ENCODE peak calls at places on chromosome 2, in six cellular contexts. F is activated naive CD4-positive, alpha-beta T cell; C is mucosa of descending colon; J is activated gamma-delta T cell treated with Interleukin-2 at 50 U/mL for 16 hours; E is NCI-H1436; T is stimulated activated CD8-positive, alpha-beta memory T cell treated with anti-CD3 and anti-CD28 coated beads, Interleukin-7, amount 100 ng/mL, for 4 hours. A is an unnamed sample.

GRCh38 chr2:113980946-113981345 is 91.1 kb downstream of the ACTR3 start:
- DNase-seq in F (no peak), C (no peak), J (no peak), E (no peak), T (no peak), A (no peak)

GRCh38 chr2:190409616-190410015 is 1.5 kb downstream of the MFSD6 start:
- DNase-seq in F (no peak), C (no peak), J (no peak), E (no peak), T (no peak), A (no peak)

GRCh38 chr2:100198461-100199230 is 56.3 kb upstream of the AFF3 start:
- DNase-seq in F (no peak), C (no peak), J (no peak), E (no peak), T (no peak), A (no peak)

GRCh38 chr2:30243231-30243630 is 11.9 kb downstream of the LBH start:
- DNase-seq in F (no peak), C (no peak), J (no peak), E (no peak), T (no peak), A (no peak)

GRCh38 chr2:148317598-148317997 is 296.7 kb downstream of the MBD5 start:
- DNase-seq in F (no peak), C (no peak), J (no peak), E (no peak), T (no peak), A (no peak)

GRCh38 chr2:56132138-56132537 is 51.7 kb upstream of the CCDC85A start:
- DNase-seq in F (no peak), C (no peak), J (no peak), E (peak; percentile 43), T (no peak), A (no peak)

GRCh38 chr2:113098061-113098460 is 29.3 kb upstream of the IL1RN start:
- DNase-seq in F (no peak), C (no peak), J (no peak), E (no peak), T (no peak), A (no peak)

GRCh38 chr2:226131299-226131784 is 668.3 kb downstream of the IRS1 start:
- DNase-seq in F (no peak), C (no peak), J (no peak), E (no peak), T (no peak), A (no peak)

GRCh38 chr2:236705295-236706114 is 135.9 kb downstream of the ACKR3 start:
- DNase-seq in F (no peak), C (no peak), J (no peak), E (no peak), T (no peak), A (no peak)

GRCh38 chr2:109216332-109216731 is 87.3 kb downstream of the SH3RF3 start:
- DNase-seq in F (no peak), C (peak; percentile 53), J (no peak), E (no peak), T (no peak), A (no peak)

GRCh38 chr2:186486651-186487647 is 889 bp downstream of the ZC3H15 start:
- DNase-seq in F (peak; percentile 15), C (no peak), J (no peak), E (no peak), T (no peak), A (no peak)

GRCh38 chr2:24380687-24381271 is 20.4 kb upstream of the ITSN2 start:
- DNase-seq in F (no peak), C (no peak), J (no peak), E (no peak), T (no peak), A (no peak)

GRCh38 chr2:240992572-240993291 is 5.7 kb upstream of the SNED1 start:
- DNase-seq in F (no peak), C (peak; percentile 20), J (no peak), E (no peak), T (no peak), A (no peak)

GRCh38 chr2:1649871-1650473 is 94.3 kb downstream of the PXDN start:
- DNase-seq in F (no peak), C (no peak), J (no peak), E (no peak), T (no peak), A (no peak)

GRCh38 chr2:15796543-15796942 is 143.8 kb upstream of the MYCN start:
- DNase-seq in F (no peak), C (no peak), J (no peak), E (no peak), T (no peak), A (no peak)

GRCh38 chr2:74576830-74577229 is 22.3 kb downstream of the DOK1 start:
- DNase-seq in F (no peak), C (no peak), J (no peak), E (no peak), T (no peak), A (no peak)

GRCh38 chr2:84302513-84303412 is 156.3 kb downstream of the SUCLG1 start:
- DNase-seq in F (no peak), C (peak; percentile 43), J (peak; percentile 11), E (peak; percentile 7), T (no peak), A (no peak)

GRCh38 chr2:226211439-226211838 is 588.2 kb downstream of the IRS1 start:
- DNase-seq in F (no peak), C (no peak), J (no peak), E (no peak), T (no peak), A (no peak)

GRCh38 chr2:120441744-120442471 is 96.0 kb downstream of the INHBB start:
- DNase-seq in F (no peak), C (peak; percentile 65), J (no peak), E (peak; percentile 76), T (no peak), A (no peak)

GRCh38 chr2:238498691-238499295 is 72.1 kb downstream of the ASB1 start:
- DNase-seq in F (no peak), C (no peak), J (no peak), E (no peak), T (no peak), A (no peak)

GRCh38 chr2:100109986-100110980 is 32.1 kb downstream of the AFF3 start:
- DNase-seq in F (no peak), C (no peak), J (no peak), E (no peak), T (no peak), A (no peak)

GRCh38 chr2:134501476-134502089 is 217.2 kb downstream of the TMEM163 start:
- DNase-seq in F (no peak), C (no peak), J (no peak), E (no peak), T (no peak), A (no peak)

GRCh38 chr2:7813541-7814310 is 868.1 kb upstream of the ID2 start:
- DNase-seq in F (no peak), C (no peak), J (no peak), E (no peak), T (no peak), A (no peak)

GRCh38 chr2:86613515-86613914 is 10.2 kb downstream of the RNF103 start:
- DNase-seq in F (no peak), C (no peak), J (no peak), E (no peak), T (no peak), A (no peak)

GRCh38 chr2:10654069-10654468 is 35.7 kb downstream of the NOL10 start:
- DNase-seq in F (no peak), C (no peak), J (peak; percentile 31), E (peak; percentile 44), T (peak; percentile 73), A (no peak)

GRCh38 chr2:94960266-94960665 is 65.2 kb upstream of the MAL start:
- DNase-seq in F (no peak), C (no peak), J (no peak), E (no peak), T (no peak), A (no peak)

GRCh38 chr2:95063401-95063958 is 38.0 kb downstream of the MAL start:
- DNase-seq in F (no peak), C (no peak), J (no peak), E (no peak), T (no peak), A (no peak)

GRCh38 chr2:69798466-69798908 is 31.0 kb upstream of the GMCL1 start:
- DNase-seq in F (no peak), C (no peak), J (no peak), E (no peak), T (no peak), A (no peak)

GRCh38 chr2:122194546-122194945 is 439.1 kb downstream of the TSN start:
- DNase-seq in F (no peak), C (no peak), J (no peak), E (no peak), T (no peak), A (no peak)

GRCh38 chr2:39737661-39738060 is 41.4 kb downstream of the THUMPD2 start:
- DNase-seq in F (no peak), C (no peak), J (no peak), E (no peak), T (no peak), A (peak; percentile 56)

GRCh38 chr2:179461367-179461886 is 196.8 kb upstream of the SESTD1 start:
- DNase-seq in F (no peak), C (no peak), J (no peak), E (no peak), T (no peak), A (no peak)

GRCh38 chr2:144524190-144524957 is 4.5 kb upstream of the ZEB2 start:
- DNase-seq in F (no peak), C (peak; percentile 46), J (no peak), E (no peak), T (no peak), A (no peak)

GRCh38 chr2:147416099-147416498 is 428.7 kb upstream of the ACVR2A start:
- DNase-seq in F (no peak), C (no peak), J (no peak), E (no peak), T (no peak), A (no peak)

GRCh38 chr2:11397513-11397912 is 53.1 kb upstream of the ROCK2 start:
- DNase-seq in F (no peak), C (no peak), J (no peak), E (no peak), T (no peak), A (no peak)

GRCh38 chr2:36137612-36138011 is 218.0 kb upstream of the CRIM1 start:
- DNase-seq in F (no peak), C (no peak), J (no peak), E (no peak), T (no peak), A (no peak)

GRCh38 chr2:53594586-53594918 is 173.1 kb upstream of the CHAC2 start:
- DNase-seq in F (no peak), C (no peak), J (no peak), E (no peak), T (no peak), A (no peak)

GRCh38 chr2:226295123-226295522 is 504.5 kb downstream of the IRS1 start:
- DNase-seq in F (no peak), C (no peak), J (no peak), E (no peak), T (no peak), A (no peak)

GRCh38 chr2:214747992-214748391 is 61.5 kb downstream of the BARD1 start:
- DNase-seq in F (no peak), C (no peak), J (no peak), E (no peak), T (no peak), A (no peak)

A was measured in thoracic aorta.